ENCODE peak calls at places on chromosome 1, in ten cellular contexts. J is AG08396; S is ovary; F is iPS-NIHi11; Z is GM23248; O is GM13976; V is left colon; X is NCI-H226; H is activated CD4-positive, alpha-beta T cell treated with anti-CD3 and anti-CD28 coated beads, Interleukin-2, amount 50 U/mL, for 48 hours; I is effector memory CD8-positive, alpha-beta T cell. Q is an unnamed sample.

GRCh38 chr1:21906173-21907078 is 30.7 kb downstream of the HSPG2 start:
- DNase-seq in J (no peak), S (peak), F (no peak), Z (peak), O (no peak), V (no peak), X (no peak), H (no peak), I (no peak), Q (peak)

GRCh38 chr1:23657659-23658275 is 33.8 kb upstream of the RPL11 start:
- DNase-seq in J (peak), S (peak), F (peak), Z (peak), O (peak), V (peak), X (peak), H (peak), I (peak), Q (peak)

GRCh38 chr1:183932412-183932811 is 105.1 kb downstream of the COLGALT2 start:
- DNase-seq in J (peak), S (peak), F (no peak), Z (peak), O (no peak), V (peak), X (peak), H (no peak), I (no peak), Q (no peak)

GRCh38 chr1:78225153-78225552 is 179.4 kb downstream of the GIPC2 start:
- DNase-seq in J (no peak), S (no peak), F (peak), Z (no peak), O (no peak), V (no peak), X (peak), H (no peak), I (no peak), Q (no peak)

GRCh38 chr1:210123924-210124589 is 108.5 kb upstream of the SERTAD4 start:
- DNase-seq in J (peak), S (no peak), F (no peak), Z (peak), O (no peak), V (no peak), X (no peak), H (no peak), I (no peak), Q (no peak)

GRCh38 chr1:119347858-119348257 is 20.7 kb upstream of the HAO2 start:
- DNase-seq in J (no peak), S (no peak), F (no peak), Z (peak), O (peak), V (no peak), X (no peak), H (peak), I (no peak), Q (no peak)

GRCh38 chr1:162633327-162633762 is 1.1 kb downstream of the DDR2 start:
- DNase-seq in J (no peak), S (peak), F (no peak), Z (peak), O (peak), V (no peak), X (no peak), H (no peak), I (no peak), Q (no peak)

GRCh38 chr1:85365851-85366250 is 89.4 kb upstream of the BCL10 start:
- DNase-seq in J (no peak), S (no peak), F (no peak), Z (no peak), O (no peak), V (no peak), X (no peak), H (no peak), I (no peak), Q (no peak)

GRCh38 chr1:117493906-117494305 is 111.9 kb upstream of the TENT5C start:
- DNase-seq in J (no peak), S (no peak), F (no peak), Z (no peak), O (no peak), V (no peak), X (no peak), H (no peak), I (no peak), Q (no peak)

GRCh38 chr1:172821609-172822274 is 162.8 kb downstream of the FASLG start:
- DNase-seq in J (peak), S (no peak), F (no peak), Z (peak), O (no peak), V (no peak), X (peak), H (no peak), I (no peak), Q (peak)

GRCh38 chr1:214506972-214507431 is 44.4 kb downstream of the PTPN14 start:
- DNase-seq in J (no peak), S (no peak), F (no peak), Z (no peak), O (no peak), V (peak), X (peak), H (no peak), I (no peak), Q (no peak)

GRCh38 chr1:108049083-108049819 is 84.3 kb upstream of the VAV3 start:
- DNase-seq in J (peak), S (no peak), F (peak), Z (peak), O (no peak), V (peak), X (no peak), H (peak), I (peak), Q (peak)